ENCODE peak calls at places on chromosome 14, in five cellular contexts. E is cardiac muscle cell, Q is cardiac fibroblast, X is GM23338, B is IMR-90. Y is an unnamed sample.

GRCh38 chr14:43651185-43651787 is 855.8 kb downstream of the FSCB start:
- DNase-seq in X (no peak), B (no peak), E (no peak), Q (no peak), Y (no peak)

GRCh38 chr14:98408713-98409112 is 863.3 kb downstream of the BCL11B start:
- DNase-seq in E (no peak), Q (no peak), B (no peak), X (no peak), Y (no peak)

GRCh38 chr14:20347747-20348146 is 4.3 kb downstream of the PARP2 start:
- DNase-seq in E (no peak), Q (no peak), X (no peak), B (no peak), Y (no peak)

GRCh38 chr14:21382886-21383847 is 652 bp downstream of the SUPT16H start:
- DNase-seq in X (peak), E (peak), Q (peak), B (peak), Y (peak)

GRCh38 chr14:93970967-93971634 is 5.3 kb downstream of the ASB2 start:
- DNase-seq in E (no peak), B (peak), Q (no peak), X (no peak), Y (no peak)

GRCh38 chr14:99246536-99247083 is 25.4 kb downstream of the BCL11B start:
- DNase-seq in B (no peak), X (peak), Q (no peak), E (no peak), Y (no peak)

GRCh38 chr14:94158239-94158888 is 15.8 kb upstream of the PPP4R4 start:
- DNase-seq in X (no peak), E (no peak), B (no peak), Q (no peak), Y (peak)

GRCh38 chr14:61472801-61473376 is 151.5 kb downstream of the PRKCH start:
- DNase-seq in Q (peak), B (peak), E (no peak), X (no peak), Y (no peak)

GRCh38 chr14:83707056-83707455 is 1822.9 kb upstream of the FLRT2 start:
- DNase-seq in Q (no peak), E (no peak), B (peak), X (no peak), Y (peak)

GRCh38 chr14:67722293-67722692 is 20.6 kb downstream of the RDH12 start:
- DNase-seq in E (peak), B (peak), X (peak), Q (peak), Y (peak)

GRCh38 chr14:74551903-74552371 is 58.4 kb downstream of the ISCA2 start:
- DNase-seq in E (no peak), B (no peak), X (peak), Q (no peak), Y (no peak)

GRCh38 chr14:68824517-68825347 is 31.9 kb upstream of the ZFP36L1 start:
- DNase-seq in B (peak), E (peak), Q (peak), X (peak), Y (peak)

GRCh38 chr14:95331708-95332408 is 12.2 kb upstream of the CLMN start:
- DNase-seq in Q (no peak), X (no peak), E (no peak), B (no peak), Y (no peak)

GRCh38 chr14:91831337-91831736 is 36.0 kb downstream of the TC2N start:
- DNase-seq in E (no peak), B (no peak), X (no peak), Q (no peak), Y (no peak)

GRCh38 chr14:74475678-74476077 is 17.4 kb downstream of the NPC2 start:
- DNase-seq in B (peak), E (no peak), Q (peak), X (no peak), Y (peak)

GRCh38 chr14:35122696-35123387 is 490 bp downstream of the PRORP start:
- DNase-seq in Q (peak), X (peak), B (peak), E (no peak), Y (no peak)

GRCh38 chr14:56002316-56002715 is 115.9 kb upstream of the PELI2 start:
- DNase-seq in X (no peak), E (no peak), Q (no peak), B (peak), Y (no peak)

GRCh38 chr14:90440592-90440991 is 43.8 kb downstream of the CALM1 start:
- DNase-seq in Q (no peak), E (no peak), X (no peak), B (no peak), Y (no peak)

GRCh38 chr14:70808023-70808401 is 1.3 kb downstream of the MAP3K9 start:
- DNase-seq in B (no peak), Q (no peak), X (peak), E (peak), Y (peak)
- H3K4me3 ChIP-seq in B (no peak), Q (no peak), X (peak), E (peak), Y (peak)

GRCh38 chr14:65824978-65825299 is 412.4 kb downstream of the FUT8 start:
- DNase-seq in B (no peak), E (no peak), X (no peak), Q (no peak), Y (no peak)
- TF ChIP-seq CTCF in B (no peak), E (no peak), X (no peak), Q (no peak), Y (no peak)

DNA sequence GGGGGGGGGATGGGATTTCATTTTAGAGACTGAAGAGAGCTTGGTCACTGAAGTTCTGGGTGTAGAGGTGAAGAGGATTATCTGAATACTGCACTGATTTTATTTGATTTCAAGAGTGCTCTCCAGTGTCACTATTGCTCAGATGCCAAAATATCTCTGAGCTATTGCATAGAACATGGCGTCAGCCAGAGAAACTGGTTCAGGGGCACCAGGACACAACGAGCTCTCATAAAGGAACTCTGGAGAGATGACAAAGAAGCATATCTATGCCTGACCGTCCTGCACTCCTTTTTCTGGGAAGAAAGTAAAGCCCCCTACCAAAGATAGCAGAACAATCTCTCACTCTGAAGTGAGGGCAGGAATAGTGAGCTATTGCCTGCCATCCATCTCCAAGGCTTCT is 2.0 kb downstream of the SLC7A8 start:
- DNase-seq in E (no peak), Q (no peak), X (no peak), B (no peak), Y (no peak)
- H3K4me3 ChIP-seq in E (no peak), Q (no peak), X (peak), B (no peak), Y (no peak)

DNA sequence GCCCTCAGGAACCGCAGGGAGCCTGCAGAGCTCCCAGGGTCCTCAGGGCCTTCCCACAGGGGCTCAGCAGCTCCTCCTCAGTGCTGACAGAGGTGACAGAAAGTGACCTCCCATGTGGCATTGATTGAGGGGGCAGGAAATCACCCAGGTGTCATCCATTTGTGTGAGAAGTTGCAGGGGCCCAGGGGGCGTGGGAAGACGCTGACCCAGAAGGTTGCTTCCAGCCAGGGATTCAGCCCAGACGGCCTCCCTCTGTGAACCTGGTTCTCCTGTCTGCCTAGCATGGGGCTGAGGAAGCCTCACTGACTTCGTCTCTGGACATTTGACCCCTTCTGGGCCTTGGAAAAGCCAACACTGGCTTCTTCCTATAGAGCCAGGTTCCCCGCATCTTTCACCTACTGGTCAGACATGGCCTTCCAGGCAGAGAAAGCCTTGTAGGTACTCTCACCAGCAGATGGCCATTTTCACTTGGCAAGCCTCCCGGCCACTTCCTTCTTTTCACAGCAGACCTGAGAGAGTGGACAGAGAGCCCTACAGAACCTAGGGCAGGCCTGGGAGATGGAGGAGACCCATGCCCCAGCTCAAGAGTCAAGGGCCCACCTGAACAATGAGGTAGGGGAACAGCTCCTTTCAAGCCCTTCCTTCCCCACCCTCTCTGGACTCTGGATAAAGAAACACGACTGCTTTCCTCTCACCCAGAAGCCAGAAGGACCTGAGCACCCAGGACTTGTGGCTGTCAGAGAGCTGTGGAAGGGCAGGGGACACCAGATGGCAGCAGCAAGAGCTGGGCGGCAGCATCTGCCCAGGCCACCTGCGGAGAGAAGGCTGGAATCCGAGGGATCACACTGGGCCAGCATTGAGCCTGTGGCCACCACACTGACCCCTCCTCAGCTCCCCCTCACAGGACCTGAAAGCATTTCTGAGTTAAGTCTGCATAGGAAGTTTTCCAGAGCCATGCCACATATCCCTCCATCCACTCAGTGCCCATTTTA is 377.8 kb downstream of the DPF3 start:
- DNase-seq in E (peak), X (peak), B (peak), Q (peak), Y (no peak)
- TF ChIP-seq CTCF in E (no peak), X (no peak), B (peak), Q (peak), Y (no peak)

DNA sequence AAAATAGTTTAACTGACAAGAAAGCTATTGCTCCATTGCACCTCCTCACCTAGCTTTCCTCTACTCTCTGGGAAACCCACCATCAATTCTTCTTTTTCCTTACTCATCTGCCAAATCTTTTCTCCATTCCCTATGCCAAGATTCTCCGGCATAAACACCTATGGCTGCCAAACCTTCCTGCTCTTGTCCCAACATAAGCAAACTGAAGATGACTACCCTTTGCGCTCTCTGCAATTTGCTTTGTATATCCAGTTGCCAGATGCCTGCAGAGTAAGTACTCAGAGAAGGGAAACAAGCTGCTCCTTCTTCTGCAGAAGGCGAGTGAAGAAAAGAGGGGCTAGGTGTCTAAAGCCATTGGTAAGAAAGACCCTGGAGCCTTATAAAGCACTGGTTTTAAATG is 11.5 kb downstream of the PTGER2 start:
- DNase-seq in X (no peak), Q (no peak), E (no peak), B (peak), Y (no peak)
- H3K4me3 ChIP-seq in X (no peak), Q (no peak), E (no peak), B (no peak), Y (no peak)

GRCh38 chr14:104549536-104550339 is 29.8 kb upstream of the C14orf180 start:
- DNase-seq in Q (no peak), E (no peak), X (no peak), B (no peak), Y (no peak)

GRCh38 chr14:104551851-104552737 is 27.5 kb upstream of the C14orf180 start:
- DNase-seq in E (no peak), X (no peak), Q (no peak), B (no peak), Y (no peak)

GRCh38 chr14:104550340-104550848 is 29.2 kb upstream of the C14orf180 start:
- DNase-seq in Q (no peak), X (no peak), B (no peak), E (no peak), Y (no peak)

GRCh38 chr14:104552738-104553125 is 26.8 kb upstream of the C14orf180 start:
- DNase-seq in Q (no peak), B (no peak), E (no peak), X (no peak), Y (no peak)

DNA sequence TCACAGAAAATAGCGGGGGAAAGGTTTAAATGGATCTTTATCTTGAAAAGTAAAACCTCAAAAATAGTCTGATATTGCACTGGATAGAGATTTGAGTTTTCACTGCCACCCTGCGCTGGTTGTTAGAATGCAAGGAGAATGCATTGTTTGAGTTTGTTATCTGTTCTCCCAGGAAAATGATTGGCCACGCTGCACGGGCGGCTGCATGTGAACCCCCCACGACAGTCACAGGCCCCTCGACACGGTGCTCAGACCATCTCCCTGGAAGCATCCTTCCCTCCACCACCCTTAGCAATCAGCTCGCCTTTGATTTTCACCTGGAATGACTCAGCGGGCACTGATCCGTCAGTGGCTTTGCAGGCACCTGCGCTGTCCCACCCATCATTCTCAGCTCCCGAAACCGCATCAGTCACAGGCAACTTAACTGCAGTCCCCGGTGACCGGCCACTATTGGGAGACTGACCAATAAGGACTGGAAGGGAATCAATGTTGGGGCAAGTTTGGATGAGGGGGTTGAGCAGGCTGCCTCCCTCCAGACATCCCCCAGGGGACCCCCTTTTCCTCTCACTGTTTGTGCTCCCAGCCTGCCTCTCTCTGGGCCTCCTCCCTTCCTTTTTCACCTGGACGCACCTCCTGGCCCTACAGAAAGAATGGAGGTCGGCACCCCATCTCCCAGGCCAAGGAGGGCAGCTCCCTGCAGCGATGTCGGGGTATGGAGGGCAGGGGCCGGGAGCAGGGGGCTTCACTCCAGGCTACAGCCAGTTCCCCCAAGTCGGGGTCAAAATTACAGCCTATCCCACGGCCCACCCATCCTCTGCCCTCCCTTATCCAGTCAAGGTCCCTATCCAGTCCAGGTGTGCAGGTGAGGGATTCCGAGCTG is 28.5 kb upstream of the C14orf180 start:
- DNase-seq in X (no peak), B (no peak), Q (no peak), E (no peak), Y (no peak)
- TF ChIP-seq CTCF in X (no peak), B (no peak), Q (no peak), E (no peak), Y (no peak)

Y was measured in epithelial cell of esophagus.